ENCODE peak calls at places on chromosomes 7 and 10, in six cellular contexts. One of them, this sample, is unnamed.

GRCh38 chr10:132111871-132112341 is 46.2 kb downstream of the JAKMIP3 start:
- DNase-seq in mucosa of descending colon: no peak
- DNase-seq in GM23248: no peak
- DNase-seq in activated T-helper 1 cell treated with anti-CD3 and anti-CD28 coated beads, Interleukin-2, amount 50 U/mL, for 16 hours: no peak
- DNase-seq in iPS-NIHi11: no peak
- DNase-seq in astrocyte of the cerebellum: no peak
- DNase-seq in this sample: no peak

GRCh38 chr10:121753726-121754476 is 155.7 kb upstream of the FGFR2 start:
- DNase-seq in iPS-NIHi11: peak; percentile 34
- DNase-seq in GM23248: peak; percentile 92
- DNase-seq in activated T-helper 1 cell treated with anti-CD3 and anti-CD28 coated beads, Interleukin-2, amount 50 U/mL, for 16 hours: no peak
- DNase-seq in astrocyte of the cerebellum: peak; percentile 33
- DNase-seq in mucosa of descending colon: no peak
- DNase-seq in this sample: no peak

GRCh38 chr7:66399566-66399965 is 194.4 kb downstream of the TPST1 start:
- DNase-seq in mucosa of descending colon: no peak
- DNase-seq in activated T-helper 1 cell treated with anti-CD3 and anti-CD28 coated beads, Interleukin-2, amount 50 U/mL, for 16 hours: no peak
- DNase-seq in GM23248: peak; percentile 67
- DNase-seq in astrocyte of the cerebellum: no peak
- DNase-seq in iPS-NIHi11: no peak
- DNase-seq in this sample: no peak

GRCh38 chr10:49220679-49221078 is 32.5 kb upstream of the TMEM273 start:
- DNase-seq in iPS-NIHi11: no peak
- DNase-seq in activated T-helper 1 cell treated with anti-CD3 and anti-CD28 coated beads, Interleukin-2, amount 50 U/mL, for 16 hours: no peak
- DNase-seq in GM23248: no peak
- DNase-seq in mucosa of descending colon: no peak
- DNase-seq in astrocyte of the cerebellum: no peak
- DNase-seq in this sample: no peak

GRCh38 chr7:78115876-78116275 is 317.3 kb downstream of the PHTF2 start:
- DNase-seq in astrocyte of the cerebellum: no peak
- DNase-seq in activated T-helper 1 cell treated with anti-CD3 and anti-CD28 coated beads, Interleukin-2, amount 50 U/mL, for 16 hours: no peak
- DNase-seq in GM23248: no peak
- DNase-seq in iPS-NIHi11: no peak
- DNase-seq in mucosa of descending colon: no peak
- DNase-seq in this sample: no peak

GRCh38 chr10:132989476-132990415 is 47.4 kb upstream of the CFAP46 start:
- DNase-seq in activated T-helper 1 cell treated with anti-CD3 and anti-CD28 coated beads, Interleukin-2, amount 50 U/mL, for 16 hours: no peak
- DNase-seq in iPS-NIHi11: no peak
- DNase-seq in astrocyte of the cerebellum: no peak
- DNase-seq in mucosa of descending colon: no peak
- DNase-seq in GM23248: no peak
- DNase-seq in this sample: no peak

GRCh38 chr10:133274751-133275682 is 1.7 kb downstream of the ADAM8 start:
- DNase-seq in astrocyte of the cerebellum: no peak
- DNase-seq in GM23248: peak; percentile 23
- DNase-seq in activated T-helper 1 cell treated with anti-CD3 and anti-CD28 coated beads, Interleukin-2, amount 50 U/mL, for 16 hours: peak; percentile 80
- DNase-seq in mucosa of descending colon: peak; percentile 44
- DNase-seq in iPS-NIHi11: no peak
- DNase-seq in this sample: no peak

GRCh38 chr10:104340099-104340594 is 1.9 kb upstream of the ITPRIP start:
- DNase-seq in astrocyte of the cerebellum: no peak
- DNase-seq in iPS-NIHi11: no peak
- DNase-seq in GM23248: no peak
- DNase-seq in mucosa of descending colon: peak; percentile 33
- DNase-seq in activated T-helper 1 cell treated with anti-CD3 and anti-CD28 coated beads, Interleukin-2, amount 50 U/mL, for 16 hours: no peak
- DNase-seq in this sample: no peak

GRCh38 chr7:96855691-96856090 is 146.0 kb upstream of the SEM1 start:
- DNase-seq in activated T-helper 1 cell treated with anti-CD3 and anti-CD28 coated beads, Interleukin-2, amount 50 U/mL, for 16 hours: no peak
- DNase-seq in GM23248: no peak
- DNase-seq in astrocyte of the cerebellum: no peak
- DNase-seq in iPS-NIHi11: no peak
- DNase-seq in mucosa of descending colon: no peak
- DNase-seq in this sample: no peak

GRCh38 chr7:129054438-129055293 is at the start of gene TNPO3:
- DNase-seq in activated T-helper 1 cell treated with anti-CD3 and anti-CD28 coated beads, Interleukin-2, amount 50 U/mL, for 16 hours: peak; percentile 81
- DNase-seq in mucosa of descending colon: peak; percentile 97
- DNase-seq in iPS-NIHi11: peak; percentile 97
- DNase-seq in GM23248: peak; percentile 98
- DNase-seq in astrocyte of the cerebellum: peak; percentile 73
- DNase-seq in this sample: peak; percentile 92

GRCh38 chr10:6310977-6311376 is 108.2 kb downstream of the PFKFB3 start:
- DNase-seq in activated T-helper 1 cell treated with anti-CD3 and anti-CD28 coated beads, Interleukin-2, amount 50 U/mL, for 16 hours: no peak
- DNase-seq in GM23248: no peak
- DNase-seq in astrocyte of the cerebellum: no peak
- DNase-seq in iPS-NIHi11: no peak
- DNase-seq in mucosa of descending colon: no peak
- DNase-seq in this sample: no peak

GRCh38 chr7:52959336-52959735 is 76.1 kb upstream of the POM121L12 start:
- DNase-seq in mucosa of descending colon: no peak
- DNase-seq in GM23248: no peak
- DNase-seq in activated T-helper 1 cell treated with anti-CD3 and anti-CD28 coated beads, Interleukin-2, amount 50 U/mL, for 16 hours: no peak
- DNase-seq in iPS-NIHi11: no peak
- DNase-seq in astrocyte of the cerebellum: no peak
- DNase-seq in this sample: no peak

GRCh38 chr7:116981887-116982430 is 28.7 kb downstream of the ST7 start:
- DNase-seq in astrocyte of the cerebellum: no peak
- DNase-seq in iPS-NIHi11: no peak
- DNase-seq in activated T-helper 1 cell treated with anti-CD3 and anti-CD28 coated beads, Interleukin-2, amount 50 U/mL, for 16 hours: no peak
- DNase-seq in GM23248: no peak
- DNase-seq in mucosa of descending colon: no peak
- DNase-seq in this sample: no peak

This sample was measured in DMS79.